ENCODE peak calls at places on chromosomes 16 and 17, in ten cellular contexts. P is tibial nerve, Z is K562, S is fibroblast of villous mesenchyme, N is AG10803, Y is adrenal gland, O is ovary, D is SK-N-SH, B is fibroblast of pulmonary artery, Q is upper lobe of left lung. A is an unnamed sample.

GRCh38 chr17:7307686-7308624 is 527 bp downstream of the EIF5A start:
- DNase-seq in P (no peak), Z (peak), S (peak), N (peak), Y (peak), O (peak), D (peak), B (peak), Q (peak), A (peak)

GRCh38 chr17:53032861-53033271 is 789.9 kb upstream of the KIF2B start:
- DNase-seq in P (no peak), Z (no peak), S (no peak), N (no peak), Y (no peak), O (no peak), D (peak), B (peak), Q (no peak), A (peak)

GRCh38 chr17:53193044-53193443 is 629.7 kb upstream of the KIF2B start:
- DNase-seq in P (no peak), Z (no peak), S (no peak), N (no peak), Y (no peak), O (no peak), D (no peak), B (no peak), Q (no peak), A (no peak)

GRCh38 chr16:15672514-15673167 is 22.6 kb downstream of the NDE1 start:
- DNase-seq in P (peak), Z (no peak), S (peak), N (peak), Y (peak), O (peak), D (no peak), B (peak), Q (peak), A (no peak)

GRCh38 chr17:33531311-33531710 is 238.2 kb upstream of the ASIC2 start:
- DNase-seq in P (no peak), Z (no peak), S (no peak), N (no peak), Y (no peak), O (no peak), D (no peak), B (no peak), Q (no peak), A (no peak)

GRCh38 chr16:19835989-19836421 is 48.6 kb downstream of the GPRC5B start:
- DNase-seq in P (no peak), Z (no peak), S (no peak), N (peak), Y (no peak), O (no peak), D (no peak), B (peak), Q (no peak), A (no peak)

GRCh38 chr17:3043737-3044365 is 19.6 kb downstream of the OR1D5 start:
- DNase-seq in P (no peak), Z (peak), S (no peak), N (no peak), Y (no peak), O (no peak), D (no peak), B (no peak), Q (no peak), A (peak)

GRCh38 chr16:47774661-47775060 is 313.5 kb downstream of the PHKB start:
- DNase-seq in P (no peak), Z (no peak), S (peak), N (no peak), Y (no peak), O (no peak), D (no peak), B (peak), Q (no peak), A (no peak)

GRCh38 chr16:87550510-87550961 is 51.8 kb upstream of the JPH3 start:
- DNase-seq in P (no peak), Z (peak), S (no peak), N (no peak), Y (no peak), O (peak), D (peak), B (no peak), Q (peak), A (peak)

GRCh38 chr16:8966781-8967436 is 3.2 kb upstream of the USP7 start:
- DNase-seq in P (no peak), Z (no peak), S (no peak), N (no peak), Y (no peak), O (no peak), D (no peak), B (no peak), Q (no peak), A (no peak)

GRCh38 chr17:41415833-41416335 is 8.5 kb downstream of the KRT37 start:
- DNase-seq in P (peak), Z (no peak), S (peak), N (peak), Y (peak), O (peak), D (no peak), B (peak), Q (no peak), A (no peak)

GRCh38 chr17:79986441-79987186 is 49.1 kb downstream of the TBC1D16 start:
- DNase-seq in P (no peak), Z (no peak), S (peak), N (no peak), Y (peak), O (peak), D (peak), B (peak), Q (peak), A (peak)

GRCh38 chr16:55470533-55471371 is 8.2 kb upstream of the MMP2 start:
- DNase-seq in P (no peak), Z (no peak), S (peak), N (peak), Y (no peak), O (no peak), D (no peak), B (peak), Q (no peak), A (no peak)

GRCh38 chr16:23635958-23636357 is 5.2 kb downstream of the PALB2 start:
- DNase-seq in P (no peak), Z (no peak), S (peak), N (no peak), Y (no peak), O (no peak), D (no peak), B (no peak), Q (no peak), A (no peak)

GRCh38 chr17:7258731-7259554 is 3.3 kb downstream of the CLDN7 start:
- DNase-seq in P (no peak), Z (no peak), S (peak), N (peak), Y (no peak), O (no peak), D (no peak), B (peak), Q (no peak), A (peak)

GRCh38 chr17:46805771-46806170 is 12.7 kb downstream of the WNT3 start:
- DNase-seq in P (no peak), Z (no peak), S (no peak), N (no peak), Y (no peak), O (no peak), D (no peak), B (no peak), Q (no peak), A (no peak)

GRCh38 chr17:79794659-79795511 is 2.0 kb downstream of the CBX8 start:
- DNase-seq in P (no peak), Z (no peak), S (no peak), N (no peak), Y (no peak), O (peak), D (no peak), B (no peak), Q (peak), A (peak)

GRCh38 chr17:83057397-83057761 is 22.0 kb upstream of the METRNL start:
- DNase-seq in P (peak), Z (no peak), S (no peak), N (no peak), Y (no peak), O (no peak), D (peak), B (no peak), Q (peak), A (peak)

GRCh38 chr16:17972460-17972943 is 364.0 kb downstream of the NPIPA8 start:
- DNase-seq in P (no peak), Z (no peak), S (no peak), N (peak), Y (no peak), O (no peak), D (peak), B (no peak), Q (peak), A (no peak)

GRCh38 chr16:11632455-11632921 is 35.8 kb upstream of the SNN start:
- DNase-seq in P (peak), Z (no peak), S (peak), N (peak), Y (peak), O (peak), D (no peak), B (peak), Q (peak), A (peak)

GRCh38 chr17:46072998-46073397 is 73.9 kb downstream of the STH start:
- DNase-seq in P (no peak), Z (no peak), S (peak), N (peak), Y (no peak), O (no peak), D (no peak), B (peak), Q (no peak), A (no peak)

GRCh38 chr17:10121971-10122707 is 76.3 kb downstream of the GAS7 start:
- DNase-seq in P (no peak), Z (no peak), S (no peak), N (peak), Y (no peak), O (no peak), D (no peak), B (no peak), Q (no peak), A (peak)

GRCh38 chr17:74568116-74568873 is 986 bp upstream of the CD300H start:
- DNase-seq in P (no peak), Z (no peak), S (no peak), N (peak), Y (no peak), O (no peak), D (no peak), B (peak), Q (no peak), A (no peak)

GRCh38 chr17:71799657-71800056 is 321.2 kb upstream of the SOX9 start:
- DNase-seq in P (no peak), Z (no peak), S (no peak), N (no peak), Y (no peak), O (no peak), D (no peak), B (no peak), Q (no peak), A (no peak)

GRCh38 chr17:79246226-79246794 is 171.7 kb downstream of the ENGASE start:
- DNase-seq in P (no peak), Z (no peak), S (no peak), N (no peak), Y (no peak), O (no peak), D (peak), B (no peak), Q (no peak), A (no peak)

GRCh38 chr17:3542410-3543088 is 15.1 kb downstream of the TRPV3 start:
- DNase-seq in P (no peak), Z (no peak), S (no peak), N (no peak), Y (no peak), O (no peak), D (no peak), B (no peak), Q (no peak), A (no peak)

GRCh38 chr16:72986011-72986410 is 61.9 kb downstream of the ZFHX3 start:
- DNase-seq in P (peak), Z (no peak), S (peak), N (no peak), Y (peak), O (peak), D (no peak), B (peak), Q (no peak), A (no peak)

GRCh38 chr17:35932576-35932975 is 2.0 kb upstream of the RDM1 start:
- DNase-seq in P (no peak), Z (no peak), S (peak), N (peak), Y (peak), O (no peak), D (no peak), B (peak), Q (no peak), A (no peak)

DNA sequence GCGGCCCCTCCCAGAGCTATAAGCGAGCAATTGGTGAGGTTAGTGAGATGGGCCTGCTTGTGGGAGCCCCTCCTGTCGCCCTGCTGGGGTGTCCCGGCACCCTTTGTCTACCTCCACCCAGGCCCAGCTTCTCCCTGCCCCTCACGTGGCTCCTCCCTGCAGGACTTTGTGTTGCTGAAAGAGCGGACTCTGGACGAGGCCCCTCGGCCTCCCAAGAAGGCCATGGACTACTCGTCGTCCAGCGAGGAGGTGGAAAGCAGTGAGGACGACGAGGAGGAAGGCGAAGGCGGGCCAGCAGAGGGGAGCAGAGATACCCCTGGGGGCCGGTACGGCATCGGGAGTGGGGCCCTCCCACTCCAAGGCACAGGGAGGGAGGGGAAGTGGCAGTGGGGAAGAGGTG is 6.1 kb upstream of the C17orf107 start:
- DNase-seq in P (no peak), Z (no peak), S (no peak), N (no peak), Y (no peak), O (no peak), D (no peak), B (no peak), Q (peak), A (peak)
- H3K4me3 ChIP-seq in P (no peak), Z (no peak), S (no peak), N (no peak), Y (no peak), O (no peak), D (no peak), B (no peak), Q (no peak), A (no peak)

GRCh38 chr16:85335584-85336492 is 223.6 kb upstream of the CIBAR2 start:
- DNase-seq in P (no peak), Z (no peak), S (peak), N (peak), Y (no peak), O (no peak), D (no peak), B (peak), Q (peak), A (no peak)
- H3K4me3 ChIP-seq in P (no peak), Z (no peak), S (no peak), N (no peak), Y (no peak), O (no peak), D (no peak), B (no peak), Q (no peak), A (no peak)

GRCh38 chr16:57591086-57591869 is 37.2 kb upstream of the ADGRG1 start:
- DNase-seq in P (peak), Z (peak), S (peak), N (peak), Y (peak), O (peak), D (peak), B (peak), Q (no peak), A (peak)
- H3K4me3 ChIP-seq in P (no peak), Z (no peak), S (no peak), N (no peak), Y (no peak), O (no peak), D (peak), B (no peak), Q (no peak), A (no peak)

DNA sequence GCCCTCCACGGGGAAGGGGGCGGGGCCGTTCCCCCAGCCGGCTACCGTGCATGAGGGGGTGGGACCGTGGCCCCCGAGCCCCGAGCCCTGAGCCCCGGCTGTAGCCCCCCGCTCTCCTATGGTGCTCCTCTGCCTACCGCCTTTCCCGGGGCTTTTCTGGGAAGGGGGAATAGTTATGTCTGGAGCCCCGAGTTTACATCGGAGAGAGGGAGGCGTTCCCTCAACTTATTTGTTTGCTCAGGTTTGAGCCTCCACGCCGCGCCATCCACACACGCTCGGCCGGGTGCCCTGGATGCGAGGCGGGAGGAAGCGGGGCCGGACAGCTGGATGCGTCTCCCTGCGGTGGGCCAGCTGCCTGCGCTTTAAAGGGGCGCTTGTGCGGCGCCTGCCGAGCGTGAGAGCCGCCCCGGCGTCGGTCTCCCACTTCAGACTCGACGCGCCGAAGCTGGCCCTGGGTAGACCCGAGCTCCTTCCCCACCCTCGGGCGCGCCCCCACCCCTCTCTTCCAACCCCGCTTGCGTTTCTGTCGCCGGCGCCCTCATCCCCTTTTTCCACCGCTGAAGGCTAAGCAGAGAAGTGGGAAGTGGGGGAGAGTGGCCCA is 425 bp upstream of the CHAD start:
- DNase-seq in P (no peak), Z (no peak), S (no peak), N (no peak), Y (no peak), O (no peak), D (peak), B (no peak), Q (peak), A (peak)
- H3K4me3 ChIP-seq in P (no peak), Z (no peak), S (no peak), N (peak), Y (no peak), O (peak), D (no peak), B (peak), Q (no peak), A (peak)

GRCh38 chr16:20905576-20905975 is 5.0 kb downstream of the LYRM1 start:
- DNase-seq in P (no peak), Z (no peak), S (peak), N (no peak), Y (no peak), O (no peak), D (no peak), B (peak), Q (no peak), A (no peak)

GRCh38 chr16:20906225-20906870 is 5.8 kb downstream of the LYRM1 start:
- DNase-seq in P (peak), Z (no peak), S (peak), N (peak), Y (no peak), O (no peak), D (no peak), B (peak), Q (no peak), A (no peak)

GRCh38 chr16:20903889-20904506 is 3.4 kb downstream of the LYRM1 start:
- DNase-seq in P (no peak), Z (no peak), S (no peak), N (no peak), Y (no peak), O (no peak), D (no peak), B (no peak), Q (no peak), A (no peak)

GRCh38 chr16:20903116-20903888 is 2.7 kb downstream of the LYRM1 start:
- DNase-seq in P (no peak), Z (no peak), S (peak), N (no peak), Y (no peak), O (no peak), D (no peak), B (no peak), Q (no peak), A (no peak)

DNA sequence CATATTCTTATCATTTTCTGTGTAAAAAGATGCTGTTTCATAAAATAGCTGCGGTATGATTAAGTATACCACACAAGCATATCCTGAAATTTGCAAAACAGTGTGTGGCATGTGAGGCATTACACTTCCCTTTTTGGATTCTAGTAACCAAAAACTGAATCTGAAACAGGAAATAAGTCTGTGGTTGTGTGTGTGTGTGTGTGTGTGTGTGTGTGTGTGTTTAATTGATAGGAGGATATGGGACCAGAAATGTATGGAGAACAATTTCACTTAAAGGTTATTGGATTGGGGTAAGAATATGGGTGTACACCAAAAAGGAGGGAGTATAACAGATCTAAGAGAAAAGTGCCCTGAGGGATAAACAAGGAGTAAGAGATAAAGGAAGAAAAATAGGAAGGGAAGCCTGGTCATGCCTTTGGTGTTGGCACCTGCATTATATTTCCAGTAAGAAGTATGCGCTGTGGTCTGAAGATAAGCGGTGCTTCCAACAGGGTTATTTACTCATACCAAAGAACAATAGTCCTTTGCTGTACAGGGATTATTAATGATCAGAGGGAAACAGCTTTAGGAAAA is 4.0 kb downstream of the LYRM1 start:
- DNase-seq in P (peak), Z (no peak), S (peak), N (peak), Y (peak), O (no peak), D (no peak), B (peak), Q (peak), A (no peak)
- H3K4me3 ChIP-seq in P (no peak), Z (no peak), S (no peak), N (no peak), Y (no peak), O (no peak), D (no peak), B (no peak), Q (no peak), A (no peak)

GRCh38 chr17:77889866-77890760 is 68.4 kb upstream of the TNRC6C start:
- DNase-seq in P (no peak), Z (no peak), S (no peak), N (no peak), Y (no peak), O (no peak), D (no peak), B (no peak), Q (no peak), A (peak)
- H3K4me3 ChIP-seq in P (no peak), Z (no peak), S (no peak), N (no peak), Y (no peak), O (no peak), D (no peak), B (no peak), Q (no peak), A (no peak)

GRCh38 chr16:85169333-85170065 is 57.2 kb upstream of the CIBAR2 start:
- DNase-seq in P (no peak), Z (peak), S (no peak), N (peak), Y (no peak), O (peak), D (peak), B (peak), Q (peak), A (no peak)
- H3K4me3 ChIP-seq in P (peak), Z (peak), S (peak), N (peak), Y (no peak), O (peak), D (peak), B (peak), Q (no peak), A (peak)

A was measured in H7.